ENCODE peak calls at places on chromosomes 16 and 17, in ten cellular contexts. T is cardiac fibroblast; O is HFF-Myc; H is fibroblast of lung; Q is dorsolateral prefrontal cortex; A is AG09309; C is A549; V is CD8-positive, alpha-beta T cell; I is H1; K is colonic mucosa. P is an unnamed sample.

GRCh38 chr17:66930933-66931332 is 33.6 kb upstream of the CACNG4 start:
- DNase-seq in T (peak), O (no peak), H (no peak), Q (no peak), A (no peak), C (no peak), V (no peak), I (peak), K (no peak), P (no peak)

GRCh38 chr16:10081201-10081940 is 100.9 kb downstream of the GRIN2A start:
- DNase-seq in T (no peak), O (no peak), H (peak), Q (no peak), A (no peak), C (no peak), V (no peak), I (no peak), K (no peak), P (no peak)

GRCh38 chr16:30761427-30761927 is 385 bp downstream of the CFAP119 start:
- DNase-seq in T (peak), O (no peak), H (peak), Q (peak), A (no peak), C (no peak), V (peak), I (peak), K (peak), P (no peak)

GRCh38 chr17:82691714-82692113 is 6.8 kb downstream of the RAB40B start:
- DNase-seq in T (no peak), O (no peak), H (no peak), Q (no peak), A (no peak), C (no peak), V (no peak), I (no peak), K (no peak), P (no peak)

GRCh38 chr16:72961115-72961832 is 86.7 kb downstream of the ZFHX3 start:
- DNase-seq in T (peak), O (no peak), H (peak), Q (no peak), A (no peak), C (peak), V (no peak), I (no peak), K (no peak), P (no peak)

GRCh38 chr16:23274968-23275367 is 27.1 kb upstream of the SCNN1B start:
- DNase-seq in T (no peak), O (no peak), H (no peak), Q (no peak), A (no peak), C (no peak), V (no peak), I (no peak), K (no peak), P (no peak)

GRCh38 chr17:74805543-74805991 is 29.4 kb upstream of the NAT9 start:
- DNase-seq in T (no peak), O (no peak), H (no peak), Q (no peak), A (no peak), C (no peak), V (no peak), I (no peak), K (no peak), P (no peak)

GRCh38 chr17:3738562-3739295 is 15.0 kb downstream of the HASPIN start:
- DNase-seq in T (no peak), O (no peak), H (peak), Q (peak), A (no peak), C (no peak), V (peak), I (no peak), K (peak), P (no peak)

GRCh38 chr16:11980167-11980844 is 3.8 kb downstream of the SNX29 start:
- DNase-seq in T (no peak), O (no peak), H (peak), Q (no peak), A (no peak), C (no peak), V (no peak), I (no peak), K (no peak), P (no peak)

GRCh38 chr16:397135-397661 is at the start of gene NME4:
- DNase-seq in T (peak), O (no peak), H (no peak), Q (no peak), A (no peak), C (no peak), V (no peak), I (peak), K (no peak), P (peak)

GRCh38 chr16:81333356-81333755 is 18.6 kb downstream of the GAN start:
- DNase-seq in T (no peak), O (no peak), H (no peak), Q (no peak), A (no peak), C (no peak), V (no peak), I (no peak), K (no peak), P (no peak)

GRCh38 chr17:7312432-7313027 is 2.6 kb downstream of the GPS2 start:
- DNase-seq in T (no peak), O (no peak), H (no peak), Q (no peak), A (no peak), C (no peak), V (no peak), I (no peak), K (no peak), P (no peak)

GRCh38 chr17:79836952-79837887 is 2.0 kb downstream of the CBX4 start:
- DNase-seq in T (peak), O (no peak), H (peak), Q (peak), A (no peak), C (peak), V (peak), I (peak), K (peak), P (peak)

GRCh38 chr17:3535253-3535995 is 22.2 kb downstream of the TRPV3 start:
- DNase-seq in T (peak), O (no peak), H (peak), Q (peak), A (no peak), C (peak), V (peak), I (peak), K (peak), P (peak)

GRCh38 chr16:3780570-3780969 is 63.2 kb upstream of the TRAP1 start:
- DNase-seq in T (peak), O (no peak), H (peak), Q (no peak), A (no peak), C (no peak), V (no peak), I (no peak), K (no peak), P (peak)

GRCh38 chr16:1678500-1679098 is 520 bp downstream of the JPT2 start:
- DNase-seq in T (peak), O (no peak), H (peak), Q (no peak), A (no peak), C (peak), V (peak), I (no peak), K (peak), P (peak)

GRCh38 chr16:87702325-87702811 is 63.4 kb downstream of the KLHDC4 start:
- DNase-seq in T (peak), O (no peak), H (no peak), Q (no peak), A (no peak), C (peak), V (peak), I (peak), K (no peak), P (peak)

GRCh38 chr17:78652913-78653312 is 75.7 kb upstream of the DNAH17 start:
- DNase-seq in T (no peak), O (no peak), H (no peak), Q (no peak), A (no peak), C (no peak), V (no peak), I (no peak), K (no peak), P (no peak)

GRCh38 chr17:65751263-65751662 is 189.8 kb upstream of the AXIN2 start:
- DNase-seq in T (no peak), O (no peak), H (no peak), Q (no peak), A (no peak), C (no peak), V (no peak), I (no peak), K (no peak), P (no peak)

GRCh38 chr16:79320956-79321355 is 279.6 kb downstream of the MAF start:
- DNase-seq in T (no peak), O (no peak), H (no peak), Q (no peak), A (no peak), C (no peak), V (no peak), I (no peak), K (no peak), P (no peak)

GRCh38 chr16:2056077-2056476 is 8.3 kb downstream of the TSC2 start:
- DNase-seq in T (peak), O (no peak), H (no peak), Q (no peak), A (no peak), C (no peak), V (no peak), I (no peak), K (no peak), P (peak)

GRCh38 chr17:47760409-47761140 is 27.5 kb downstream of the TBX21 start:
- DNase-seq in T (no peak), O (no peak), H (no peak), Q (no peak), A (no peak), C (no peak), V (no peak), I (no peak), K (no peak), P (no peak)

GRCh38 chr16:2842340-2843000 is 12.4 kb downstream of the ZG16B start:
- DNase-seq in T (peak), O (no peak), H (peak), Q (peak), A (no peak), C (no peak), V (peak), I (peak), K (peak), P (peak)

GRCh38 chr16:19241512-19241911 is 44.0 kb upstream of the CLEC19A start:
- DNase-seq in T (no peak), O (no peak), H (no peak), Q (no peak), A (no peak), C (no peak), V (no peak), I (no peak), K (no peak), P (no peak)

GRCh38 chr16:85392756-85393673 is 220.1 kb upstream of the GSE1 start:
- DNase-seq in T (no peak), O (no peak), H (no peak), Q (no peak), A (no peak), C (no peak), V (no peak), I (peak), K (peak), P (no peak)

GRCh38 chr17:35809855-35810461 is 674 bp downstream of the TAF15 start:
- DNase-seq in T (peak), O (no peak), H (peak), Q (no peak), A (no peak), C (no peak), V (no peak), I (no peak), K (no peak), P (no peak)

GRCh38 chr16:78460428-78460827 is 361.0 kb downstream of the WWOX start:
- DNase-seq in T (no peak), O (no peak), H (no peak), Q (peak), A (no peak), C (no peak), V (no peak), I (no peak), K (no peak), P (no peak)

GRCh38 chr17:44914148-44914547 is 1.2 kb downstream of the GFAP start:
- DNase-seq in T (no peak), O (no peak), H (no peak), Q (no peak), A (no peak), C (no peak), V (no peak), I (no peak), K (no peak), P (no peak)

GRCh38 chr17:45382226-45382625 is 50.4 kb downstream of the ARHGAP27 start:
- DNase-seq in T (no peak), O (no peak), H (peak), Q (no peak), A (no peak), C (no peak), V (no peak), I (no peak), K (no peak), P (no peak)

GRCh38 chr17:45270828-45271418 is 9.0 kb upstream of the SPATA32 start:
- DNase-seq in T (no peak), O (no peak), H (no peak), Q (no peak), A (no peak), C (peak), V (peak), I (peak), K (no peak), P (no peak)

GRCh38 chr16:57192146-57192545 is 6.0 kb downstream of the RSPRY1 start:
- DNase-seq in T (no peak), O (no peak), H (peak), Q (no peak), A (no peak), C (no peak), V (no peak), I (no peak), K (no peak), P (peak)

GRCh38 chr17:19935169-19935568 is 42.5 kb downstream of the AKAP10 start:
- DNase-seq in T (no peak), O (no peak), H (peak), Q (no peak), A (no peak), C (no peak), V (no peak), I (no peak), K (no peak), P (no peak)

DNA sequence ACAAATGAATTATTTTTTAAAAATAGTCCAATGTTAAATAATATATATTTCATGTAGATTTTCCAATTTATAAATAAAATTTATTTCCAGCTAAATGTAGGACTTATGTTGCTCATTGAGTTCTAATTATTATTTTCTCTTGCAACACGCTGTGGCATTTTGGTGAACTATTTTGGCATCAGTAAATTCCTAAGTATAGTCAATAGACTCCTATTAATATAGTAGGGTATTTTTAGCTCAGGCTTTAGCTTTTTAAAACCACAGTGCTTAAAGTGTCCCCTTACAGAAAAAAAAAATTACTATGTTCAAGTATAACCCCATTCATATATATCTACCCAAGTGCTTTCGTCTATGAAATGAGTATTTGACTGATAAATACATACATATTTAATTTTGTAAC is 919.2 kb upstream of the SOX9 start:
- DNase-seq in T (no peak), O (no peak), H (no peak), Q (no peak), A (no peak), C (no peak), V (no peak), I (no peak), K (no peak), P (no peak)
- H3K4me3 ChIP-seq in T (no peak), O (no peak), H (no peak), Q (no peak), A (no peak), C (no peak), V (no peak), I (no peak), K (no peak), P (no peak)

GRCh38 chr17:15260376-15261062 is 4.6 kb downstream of the PMP22 start:
- DNase-seq in T (peak), O (peak), H (peak), Q (peak), A (peak), C (peak), V (peak), I (peak), K (peak), P (peak)
- TF ChIP-seq CTCF in T (peak), O (peak), H (peak), Q (peak), A (peak), C (peak), V (peak), I (peak), K (peak), P (peak)

GRCh38 chr17:50467114-50467854 is 1.4 kb downstream of the CHAD start:
- DNase-seq in T (no peak), O (no peak), H (no peak), Q (no peak), A (no peak), C (no peak), V (no peak), I (no peak), K (no peak), P (no peak)
- H3K4me3 ChIP-seq in T (no peak), O (no peak), H (no peak), Q (no peak), A (no peak), C (no peak), V (no peak), I (no peak), K (no peak), P (no peak)

DNA sequence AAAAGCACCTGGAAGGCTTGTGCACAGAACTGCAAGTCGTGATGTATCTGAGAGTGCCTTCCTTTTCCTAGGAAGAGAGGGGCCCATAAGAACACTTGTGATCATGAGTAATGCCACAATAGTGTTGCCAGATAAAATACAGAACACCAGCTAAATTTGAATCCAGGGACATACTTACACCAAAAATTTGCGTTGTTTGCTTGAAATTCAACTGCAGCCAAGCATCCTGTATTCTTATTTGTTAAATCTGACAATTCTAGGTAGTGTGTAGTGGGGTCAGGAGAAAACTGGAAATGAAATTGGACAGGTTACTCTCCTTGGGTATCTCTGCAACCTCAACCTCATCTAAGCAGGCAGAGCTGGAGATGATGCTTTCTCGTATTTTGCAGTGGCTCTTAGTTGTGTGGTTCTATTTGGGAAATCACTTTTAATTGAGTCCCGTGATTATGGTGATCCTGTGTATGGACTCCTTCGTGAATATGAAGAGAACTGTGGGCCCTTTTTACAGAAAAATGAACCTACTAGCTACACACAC is 12.0 kb downstream of the SLC35B1 start:
- DNase-seq in T (no peak), O (no peak), H (no peak), Q (no peak), A (no peak), C (no peak), V (no peak), I (no peak), K (no peak), P (no peak)
- TF ChIP-seq CTCF in T (no peak), O (no peak), H (no peak), Q (no peak), A (no peak), C (no peak), V (no peak), I (no peak), K (no peak), P (no peak)

GRCh38 chr17:80913928-80914821 is 77.5 kb upstream of the CHMP6 start:
- DNase-seq in T (no peak), O (no peak), H (no peak), Q (no peak), A (no peak), C (no peak), V (no peak), I (no peak), K (no peak), P (no peak)
- H3K4me3 ChIP-seq in T (no peak), O (no peak), H (no peak), Q (no peak), A (no peak), C (no peak), V (no peak), I (no peak), K (no peak), P (no peak)

DNA sequence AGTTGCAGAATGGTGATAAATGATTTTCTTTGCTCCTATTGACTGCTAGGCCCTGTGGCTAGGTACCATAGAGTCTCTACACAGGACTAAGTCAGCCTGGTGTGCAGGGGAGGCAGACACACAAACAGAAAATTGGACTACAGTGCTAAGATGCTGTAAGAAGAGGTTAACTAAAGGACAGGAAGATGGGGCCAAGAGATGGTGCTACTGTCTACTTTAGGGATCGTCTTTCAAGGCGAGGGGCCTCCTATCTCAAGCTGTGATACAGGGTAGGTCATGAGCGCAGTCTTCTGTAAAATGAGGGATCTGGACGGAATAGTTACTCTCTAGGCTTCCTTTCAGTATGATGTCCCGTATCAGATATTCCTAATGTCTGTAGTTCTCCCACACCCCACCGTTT is 817 bp downstream of the NME1 start:
- DNase-seq in T (no peak), O (no peak), H (no peak), Q (no peak), A (no peak), C (no peak), V (no peak), I (no peak), K (no peak), P (no peak)
- TF ChIP-seq CTCF in T (no peak), O (no peak), H (no peak), Q (no peak), A (no peak), C (no peak), V (no peak), I (no peak), K (no peak), P (no peak)

GRCh38 chr17:28472871-28473497 is 460 bp upstream of the SLC13A2 start:
- DNase-seq in T (no peak), O (no peak), H (no peak), Q (no peak), A (no peak), C (no peak), V (no peak), I (peak), K (peak), P (no peak)
- H3K4me3 ChIP-seq in T (no peak), O (no peak), H (no peak), Q (no peak), A (no peak), C (no peak), V (no peak), I (no peak), K (no peak), P (no peak)

GRCh38 chr17:62987136-62987535 is 21.1 kb downstream of the TANC2 start:
- DNase-seq in T (no peak), O (no peak), H (no peak), Q (no peak), A (no peak), C (no peak), V (no peak), I (peak), K (no peak), P (no peak)
- TF ChIP-seq CTCF in T (peak), O (peak), H (peak), Q (no peak), A (peak), C (peak), V (no peak), I (peak), K (no peak), P (peak)

GRCh38 chr17:40326014-40326831 is 17.2 kb downstream of the RARA start:
- DNase-seq in T (no peak), O (no peak), H (no peak), Q (no peak), A (no peak), C (no peak), V (no peak), I (no peak), K (no peak), P (no peak)
- H3K4me3 ChIP-seq in T (no peak), O (no peak), H (no peak), Q (no peak), A (no peak), C (no peak), V (peak), I (no peak), K (no peak), P (no peak)

P was measured in fibroblast of pulmonary artery.